ENCODE peak calls at places on chromosomes 16 and 17, in six cellular contexts. One of them, this sample, is unnamed.

GRCh38 chr17:43663383-43663782 is 1.7 kb upstream of the MEOX1 start:
- DNase-seq in lower leg skin: no peak
- DNase-seq in endothelial cell of umbilical vein: no peak
- DNase-seq in heart left ventricle: peak; percentile 9
- DNase-seq in stomach: no peak
- DNase-seq in body of pancreas: no peak
- DNase-seq in this sample: no peak

GRCh38 chr17:71304498-71305158 is 816.2 kb upstream of the SOX9 start:
- DNase-seq in body of pancreas: no peak
- DNase-seq in lower leg skin: no peak
- DNase-seq in stomach: no peak
- DNase-seq in heart left ventricle: no peak
- DNase-seq in endothelial cell of umbilical vein: no peak
- DNase-seq in this sample: no peak

GRCh38 chr17:72515291-72516065 is 394.7 kb downstream of the SOX9 start:
- DNase-seq in endothelial cell of umbilical vein: no peak
- DNase-seq in stomach: peak; percentile 50
- DNase-seq in body of pancreas: peak; percentile 75
- DNase-seq in heart left ventricle: no peak
- DNase-seq in lower leg skin: no peak
- DNase-seq in this sample: peak; percentile 23

GRCh38 chr17:13393841-13394710 is 207.7 kb downstream of the HS3ST3A1 start:
- DNase-seq in stomach: no peak
- DNase-seq in endothelial cell of umbilical vein: no peak
- DNase-seq in body of pancreas: no peak
- DNase-seq in lower leg skin: no peak
- DNase-seq in heart left ventricle: no peak
- DNase-seq in this sample: no peak

GRCh38 chr17:56676807-56677206 is 83.3 kb downstream of the NOG start:
- DNase-seq in lower leg skin: no peak
- DNase-seq in heart left ventricle: no peak
- DNase-seq in endothelial cell of umbilical vein: no peak
- DNase-seq in stomach: no peak
- DNase-seq in body of pancreas: no peak
- DNase-seq in this sample: no peak

GRCh38 chr17:3845361-3845753 is 689 bp downstream of the NCBP3 start:
- DNase-seq in lower leg skin: no peak
- DNase-seq in endothelial cell of umbilical vein: peak; percentile 39
- DNase-seq in body of pancreas: no peak
- DNase-seq in stomach: no peak
- DNase-seq in heart left ventricle: no peak
- DNase-seq in this sample: no peak

GRCh38 chr17:68820825-68821481 is 134.2 kb downstream of the ABCA8 start:
- DNase-seq in heart left ventricle: no peak
- DNase-seq in lower leg skin: no peak
- DNase-seq in endothelial cell of umbilical vein: peak; percentile 6
- DNase-seq in stomach: no peak
- DNase-seq in body of pancreas: no peak
- DNase-seq in this sample: no peak

GRCh38 chr16:19700319-19700781 is 17.7 kb downstream of the KNOP1 start:
- DNase-seq in endothelial cell of umbilical vein: peak; percentile 69
- DNase-seq in heart left ventricle: no peak
- DNase-seq in body of pancreas: no peak
- DNase-seq in lower leg skin: no peak
- DNase-seq in stomach: no peak
- DNase-seq in this sample: peak; percentile 36

GRCh38 chr16:24286713-24287405 is 30.7 kb downstream of the CACNG3 start:
- DNase-seq in body of pancreas: no peak
- DNase-seq in heart left ventricle: no peak
- DNase-seq in endothelial cell of umbilical vein: no peak
- DNase-seq in lower leg skin: no peak
- DNase-seq in stomach: no peak
- DNase-seq in this sample: no peak

GRCh38 chr16:66859397-66860068 is 15.3 kb downstream of the CA7 start:
- DNase-seq in heart left ventricle: no peak
- DNase-seq in body of pancreas: no peak
- DNase-seq in lower leg skin: no peak
- DNase-seq in stomach: no peak
- DNase-seq in endothelial cell of umbilical vein: no peak
- DNase-seq in this sample: no peak

GRCh38 chr17:75637143-75637538 is 3.9 kb downstream of the SMIM5 start:
- DNase-seq in endothelial cell of umbilical vein: no peak
- DNase-seq in heart left ventricle: peak; percentile 76
- DNase-seq in stomach: peak; percentile 86
- DNase-seq in lower leg skin: no peak
- DNase-seq in body of pancreas: no peak
- DNase-seq in this sample: no peak

GRCh38 chr16:11152677-11153321 is 103.2 kb downstream of the SOCS1 start:
- DNase-seq in lower leg skin: no peak
- DNase-seq in body of pancreas: no peak
- DNase-seq in endothelial cell of umbilical vein: peak; percentile 15
- DNase-seq in stomach: no peak
- DNase-seq in heart left ventricle: no peak
- DNase-seq in this sample: no peak

GRCh38 chr16:7021653-7022275 is 310.9 kb upstream of the RBFOX1 start:
- DNase-seq in stomach: no peak
- DNase-seq in lower leg skin: no peak
- DNase-seq in body of pancreas: no peak
- DNase-seq in endothelial cell of umbilical vein: no peak
- DNase-seq in heart left ventricle: no peak
- DNase-seq in this sample: no peak

GRCh38 chr17:60781880-60782412 is 104.3 kb downstream of the BCAS3 start:
- DNase-seq in body of pancreas: no peak
- DNase-seq in stomach: no peak
- DNase-seq in heart left ventricle: no peak
- DNase-seq in endothelial cell of umbilical vein: no peak
- DNase-seq in lower leg skin: no peak
- DNase-seq in this sample: no peak

GRCh38 chr17:81081217-81081616 is 46.3 kb downstream of the BAIAP2 start:
- DNase-seq in heart left ventricle: no peak
- DNase-seq in stomach: no peak
- DNase-seq in lower leg skin: no peak
- DNase-seq in endothelial cell of umbilical vein: no peak
- DNase-seq in body of pancreas: no peak
- DNase-seq in this sample: no peak

GRCh38 chr17:78734841-78735641 is 47.0 kb downstream of the CYTH1 start:
- DNase-seq in body of pancreas: no peak
- DNase-seq in endothelial cell of umbilical vein: no peak
- DNase-seq in lower leg skin: no peak
- DNase-seq in heart left ventricle: no peak
- DNase-seq in stomach: no peak
- DNase-seq in this sample: no peak
- H3K4me3 ChIP-seq in body of pancreas: no peak overlapping the region
- H3K4me3 ChIP-seq in endothelial cell of umbilical vein: peak overlapping the region; percentile 11
- H3K4me3 ChIP-seq in lower leg skin: no peak overlapping the region
- H3K4me3 ChIP-seq in heart left ventricle: peak overlapping the region; percentile 56
- H3K4me3 ChIP-seq in stomach: peak overlapping the region; percentile 47
- H3K4me3 ChIP-seq in this sample: peak overlapping the region; percentile 33

GRCh38 chr16:566475-567361 is at the start of gene NHLRC4:
- DNase-seq in lower leg skin: peak; percentile 62
- DNase-seq in stomach: peak; percentile 69
- DNase-seq in endothelial cell of umbilical vein: peak; percentile 65
- DNase-seq in heart left ventricle: peak; percentile 87
- DNase-seq in body of pancreas: peak; percentile 42
- DNase-seq in this sample: peak; percentile 53

GRCh38 chr16:565420-566330 is 1.1 kb upstream of the NHLRC4 start:
- DNase-seq in body of pancreas: no peak
- DNase-seq in stomach: no peak
- DNase-seq in heart left ventricle: no peak
- DNase-seq in endothelial cell of umbilical vein: no peak
- DNase-seq in lower leg skin: no peak
- DNase-seq in this sample: no peak

GRCh38 chr16:567362-568256 is 804 bp downstream of the NHLRC4 start:
- DNase-seq in lower leg skin: no peak
- DNase-seq in endothelial cell of umbilical vein: no peak
- DNase-seq in body of pancreas: no peak
- DNase-seq in stomach: no peak
- DNase-seq in heart left ventricle: no peak
- DNase-seq in this sample: no peak

GRCh38 chr16:569445-570254 is at the start of gene PIGQ:
- DNase-seq in stomach: peak; percentile 64
- DNase-seq in endothelial cell of umbilical vein: peak; percentile 60
- DNase-seq in lower leg skin: peak; percentile 51
- DNase-seq in body of pancreas: peak; percentile 74
- DNase-seq in heart left ventricle: no peak
- DNase-seq in this sample: peak; percentile 40

DNA sequence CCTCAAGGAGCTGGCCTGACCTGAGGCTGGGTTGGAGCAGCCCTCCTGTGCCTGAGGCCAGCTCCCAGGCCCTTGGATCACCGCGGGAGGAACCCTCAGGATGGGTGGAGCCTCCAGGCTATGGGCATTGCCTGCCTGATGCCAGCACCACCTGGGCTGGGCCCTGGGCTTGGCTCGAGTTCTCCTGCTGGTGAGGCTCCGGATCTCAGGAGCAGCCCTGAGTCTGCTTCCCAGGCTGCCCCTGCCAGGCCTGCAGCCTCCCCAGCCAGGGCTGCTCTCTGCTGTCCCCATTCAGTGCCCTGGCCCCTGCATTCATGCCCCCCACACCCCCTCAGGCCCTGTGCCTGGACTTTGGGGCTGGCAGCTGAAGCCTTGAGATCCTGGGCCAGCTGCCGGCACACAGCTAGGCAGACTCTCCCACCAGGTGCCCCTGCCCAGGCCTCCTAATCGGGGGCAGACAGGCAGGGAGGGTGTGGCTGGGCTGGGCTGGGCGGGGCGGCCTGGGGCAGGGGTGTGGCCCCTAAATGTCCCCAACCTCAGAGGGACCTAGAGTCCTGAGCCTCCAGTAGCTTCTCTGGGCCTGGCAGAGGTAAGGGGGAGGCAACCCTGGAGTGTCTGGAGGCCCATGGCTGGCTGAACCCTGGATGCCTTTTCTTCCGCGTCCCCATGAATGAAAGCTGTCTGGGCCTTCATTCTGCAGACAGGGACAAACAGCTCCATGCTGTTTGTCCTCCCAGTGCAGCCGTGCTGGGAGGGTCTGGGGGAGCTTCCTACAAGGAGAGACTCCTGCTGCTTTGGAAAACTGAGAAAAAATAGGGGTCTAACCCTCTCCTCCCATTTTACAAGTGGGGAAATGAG is 1.1 kb upstream of the PIGQ start:
- DNase-seq in heart left ventricle: no peak
- DNase-seq in body of pancreas: no peak
- DNase-seq in lower leg skin: no peak
- DNase-seq in stomach: peak; percentile 52
- DNase-seq in endothelial cell of umbilical vein: no peak
- DNase-seq in this sample: no peak
- TF ChIP-seq POLR2A in heart left ventricle: no peak
- TF ChIP-seq POLR2A in body of pancreas: no peak
- TF ChIP-seq POLR2A in lower leg skin: no peak
- TF ChIP-seq POLR2A in stomach: no peak
- TF ChIP-seq POLR2A in endothelial cell of umbilical vein: no peak
- TF ChIP-seq POLR2A in this sample: no peak

GRCh38 chr16:1375298-1375640 is 23.5 kb downstream of the GNPTG start:
- DNase-seq in endothelial cell of umbilical vein: no peak
- DNase-seq in stomach: no peak
- DNase-seq in body of pancreas: no peak
- DNase-seq in lower leg skin: no peak
- DNase-seq in heart left ventricle: no peak
- DNase-seq in this sample: no peak

GRCh38 chr16:1378087-1378803 is 26.5 kb downstream of the GNPTG start:
- DNase-seq in lower leg skin: no peak
- DNase-seq in body of pancreas: no peak
- DNase-seq in stomach: no peak
- DNase-seq in endothelial cell of umbilical vein: no peak
- DNase-seq in heart left ventricle: no peak
- DNase-seq in this sample: no peak

GRCh38 chr16:1377406-1378010 is 25.8 kb downstream of the GNPTG start:
- DNase-seq in lower leg skin: no peak
- DNase-seq in body of pancreas: no peak
- DNase-seq in stomach: no peak
- DNase-seq in heart left ventricle: no peak
- DNase-seq in endothelial cell of umbilical vein: no peak
- DNase-seq in this sample: no peak

GRCh38 chr16:1374418-1375297 is 22.9 kb downstream of the GNPTG start:
- DNase-seq in lower leg skin: no peak
- DNase-seq in heart left ventricle: no peak
- DNase-seq in body of pancreas: no peak
- DNase-seq in endothelial cell of umbilical vein: no peak
- DNase-seq in stomach: no peak
- DNase-seq in this sample: no peak

DNA sequence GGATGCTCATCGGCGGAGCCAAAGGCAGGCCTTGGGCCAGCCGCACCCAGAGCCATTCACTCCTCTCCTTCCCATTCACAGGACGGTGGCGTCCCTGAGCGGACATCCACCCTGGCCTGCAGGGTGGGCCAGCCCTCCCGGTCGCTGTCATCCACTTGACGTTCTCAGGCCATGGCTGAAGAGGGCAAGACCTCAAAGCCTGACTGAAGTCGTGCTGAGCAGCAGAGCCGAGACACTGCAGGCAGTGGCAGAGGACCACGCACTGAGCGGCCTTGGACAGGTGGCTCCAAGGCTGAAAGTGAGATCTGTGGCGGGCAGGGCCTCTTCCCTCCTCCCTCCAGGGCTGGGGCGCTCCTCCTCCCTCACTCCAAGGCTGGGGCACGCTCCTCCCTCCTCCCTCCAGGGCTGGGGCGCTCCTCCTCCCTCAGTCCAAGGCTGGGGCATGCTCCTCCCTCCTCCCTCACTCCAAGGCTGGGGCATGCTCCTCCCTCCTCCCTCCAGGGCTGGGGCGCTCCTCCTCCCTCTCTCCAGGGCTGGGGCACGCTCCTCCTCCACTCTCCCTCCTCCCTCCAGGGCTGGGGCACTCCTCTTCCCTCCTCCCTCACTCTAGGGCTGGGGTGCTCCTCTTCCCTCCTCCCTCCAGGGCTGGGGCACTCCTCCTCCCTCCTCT is 24.1 kb downstream of the GNPTG start:
- DNase-seq in heart left ventricle: no peak
- DNase-seq in endothelial cell of umbilical vein: no peak
- DNase-seq in stomach: no peak
- DNase-seq in lower leg skin: no peak
- DNase-seq in body of pancreas: no peak
- DNase-seq in this sample: no peak
- H3K4me3 ChIP-seq in heart left ventricle: no peak overlapping the region
- H3K4me3 ChIP-seq in endothelial cell of umbilical vein: no peak overlapping the region
- H3K4me3 ChIP-seq in stomach: no peak overlapping the region
- H3K4me3 ChIP-seq in lower leg skin: no peak overlapping the region
- H3K4me3 ChIP-seq in body of pancreas: no peak overlapping the region
- H3K4me3 ChIP-seq in this sample: no peak overlapping the region

DNA sequence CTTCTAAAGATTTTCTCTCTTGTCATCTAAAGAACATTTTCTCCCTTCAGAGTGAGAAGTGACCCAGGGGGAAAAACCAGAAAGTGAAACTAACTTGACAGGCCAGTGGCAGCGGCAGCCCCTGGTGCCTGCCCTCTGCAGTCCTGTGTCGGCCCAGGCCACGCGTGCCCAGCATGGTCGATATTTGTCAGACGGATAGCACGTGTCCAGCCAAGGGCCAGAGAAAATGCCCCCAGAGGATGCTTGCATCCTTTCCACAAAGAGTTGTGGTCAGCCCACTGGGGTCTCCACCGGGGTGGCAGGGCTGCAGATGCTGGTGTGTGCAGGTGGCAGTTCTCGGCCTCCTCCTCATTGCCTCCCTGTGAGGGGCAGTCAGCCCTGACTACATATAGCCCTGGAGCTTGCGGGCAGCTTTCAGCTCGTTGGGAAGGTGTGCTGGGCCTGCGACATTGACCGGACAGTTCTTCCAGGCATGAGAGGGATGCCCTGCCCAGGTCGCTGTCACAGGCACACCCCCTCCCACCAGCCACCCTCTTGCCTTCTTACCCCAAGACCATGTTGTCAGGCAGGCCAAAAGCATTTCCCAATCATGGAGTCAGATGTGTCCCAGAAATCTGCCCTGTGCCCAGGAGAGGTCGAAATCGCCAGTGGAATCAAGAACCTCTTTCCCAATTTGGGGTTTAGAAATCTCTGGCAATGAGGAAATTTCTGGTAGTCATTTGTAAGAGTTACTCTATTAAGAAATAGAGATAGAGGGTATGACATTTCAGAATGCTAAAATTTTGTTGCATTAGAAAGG is 176.9 kb downstream of the RAB11FIP4 start:
- DNase-seq in heart left ventricle: no peak
- DNase-seq in lower leg skin: no peak
- DNase-seq in body of pancreas: no peak
- DNase-seq in endothelial cell of umbilical vein: no peak
- DNase-seq in stomach: no peak
- DNase-seq in this sample: no peak
- TF ChIP-seq POLR2A in heart left ventricle: no peak
- TF ChIP-seq POLR2A in lower leg skin: no peak
- TF ChIP-seq POLR2A in body of pancreas: no peak
- TF ChIP-seq POLR2A in endothelial cell of umbilical vein: no peak
- TF ChIP-seq POLR2A in stomach: no peak
- TF ChIP-seq POLR2A in this sample: no peak

This sample was measured in prostate gland.